ENCODE peak calls at places on chromosomes 6 and 20, in four cellular contexts. J, Q, Z and A are unnamed samples.
A peak's percentile ranks its signal among the peaks of the same experiment; 100 is the strongest.

GRCh38 chr6:100339574-100340255 is 125.0 kb downstream of the SIM1 start:
- DNase-seq in J (no peak), Q (no peak), Z (no peak), A (no peak)

GRCh38 chr20:38881806-38882440 is 44.3 kb upstream of the FAM83D start:
- DNase-seq in J (no peak), Q (no peak), Z (no peak), A (no peak)

GRCh38 chr6:63573140-63573898 is 1.0 kb downstream of the LOC128125822 start:
- DNase-seq in J (peak; percentile 70), Q (peak; percentile 82), Z (peak; percentile 80), A (peak; percentile 55)

GRCh38 chr6:111555041-111555440 is 50.6 kb downstream of the TRAF3IP2 start:
- DNase-seq in J (no peak), Q (no peak), Z (no peak), A (no peak)

GRCh38 chr6:125871365-125871764 is 80.6 kb downstream of the NCOA7 start:
- DNase-seq in J (no peak), Q (no peak), Z (no peak), A (no peak)

GRCh38 chr6:703562-703961 is 10.6 kb upstream of the EXOC2 start:
- DNase-seq in J (no peak), Q (no peak), Z (no peak), A (no peak)

GRCh38 chr20:35511814-35512420 is 17.5 kb downstream of the C20orf173 start:
- DNase-seq in J (no peak), Q (peak; percentile 35), Z (no peak), A (peak; percentile 33)

GRCh38 chr20:3686867-3687321 is 5.1 kb upstream of the ADAM33 start:
- DNase-seq in J (no peak), Q (no peak), Z (peak; percentile 90), A (peak; percentile 56)

GRCh38 chr6:128807577-128807976 is 75.4 kb upstream of the LAMA2 start:
- DNase-seq in J (no peak), Q (peak; percentile 39), Z (no peak), A (no peak)

GRCh38 chr6:17020889-17021538 is 80.8 kb upstream of the STMND1 start:
- DNase-seq in J (no peak), Q (no peak), Z (no peak), A (no peak)

GRCh38 chr20:31608256-31608980 is 3.3 kb downstream of the ID1 start:
- DNase-seq in J (no peak), Q (peak; percentile 93), Z (peak; percentile 82), A (no peak)

GRCh38 chr6:87436435-87436834 is 28.7 kb downstream of the CFAP206 start:
- DNase-seq in J (peak; percentile 47), Q (peak; percentile 89), Z (no peak), A (peak; percentile 72)

GRCh38 chr20:52290602-52291001 is 99.0 kb upstream of the ZFP64 start:
- DNase-seq in J (no peak), Q (no peak), Z (no peak), A (no peak)

GRCh38 chr6:153392156-153392555 is 261.1 kb upstream of the RGS17 start:
- DNase-seq in J (no peak), Q (peak; percentile 28), Z (no peak), A (no peak)

GRCh38 chr6:11033825-11034224 is 10.3 kb downstream of the ELOVL2 start:
- DNase-seq in J (no peak), Q (no peak), Z (no peak), A (peak; percentile 35)

GRCh38 chr6:33640361-33640760 is 19.2 kb downstream of the ITPR3 start:
- DNase-seq in J (no peak), Q (no peak), Z (no peak), A (no peak)

GRCh38 chr6:118903691-118904090 is 9.7 kb downstream of the ASF1A start:
- DNase-seq in J (no peak), Q (no peak), Z (no peak), A (no peak)

GRCh38 chr6:90026216-90026615 is 131.9 kb downstream of the GJA10 start:
- DNase-seq in J (no peak), Q (no peak), Z (no peak), A (no peak)

GRCh38 chr6:1062786-1063545 is 248.9 kb upstream of the FOXQ1 start:
- DNase-seq in J (no peak), Q (peak; percentile 41), Z (no peak), A (no peak)

GRCh38 chr20:9215539-9215938 is 146.7 kb downstream of the PLCB4 start:
- DNase-seq in J (no peak), Q (peak; percentile 5), Z (no peak), A (no peak)
- TF ChIP-seq CTCF in J (no peak), Q (peak; percentile 58), Z (no peak), A (peak; percentile 47)

GRCh38 chr20:53872081-53872541 is 198.3 kb downstream of the BCAS1 start:
- DNase-seq in J (no peak), Q (no peak), Z (no peak), A (no peak)
- H3K27ac ChIP-seq in J (peak overlapping the region; percentile 59), Q (peak overlapping the region; percentile 26), Z (no peak overlapping the region), A (peak overlapping the region; percentile 34)

DNA sequence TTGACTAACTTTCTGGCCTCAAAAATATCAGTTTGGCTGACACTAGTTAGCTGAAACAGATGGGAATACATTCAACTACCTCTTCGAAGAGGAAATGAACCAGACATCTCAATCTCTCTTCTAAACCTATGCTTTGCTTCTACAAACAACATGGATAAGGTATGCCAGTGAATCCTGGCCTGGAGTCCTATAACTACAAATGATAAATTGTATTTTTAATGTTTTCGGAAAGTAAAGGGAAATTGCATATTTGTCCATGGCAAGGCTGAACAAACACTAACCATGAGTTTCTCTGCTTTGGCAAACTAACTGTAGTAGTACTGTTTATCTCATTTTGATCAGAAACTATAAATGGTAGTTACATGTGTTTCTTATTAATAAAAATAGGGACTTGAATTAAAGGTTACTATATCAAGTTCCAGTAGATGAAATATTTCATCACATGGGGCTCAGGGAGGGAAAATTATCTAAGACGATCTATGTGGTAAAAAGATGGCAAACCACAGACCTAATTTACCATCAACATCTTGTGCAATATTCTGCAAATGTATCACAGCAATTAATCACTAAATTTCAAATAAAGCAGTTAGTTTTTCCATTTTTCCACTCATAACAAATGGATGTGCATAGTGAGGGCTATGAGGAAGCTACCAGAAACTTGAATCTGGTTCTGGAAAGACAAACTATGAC is 76.8 kb downstream of the COL12A1 start:
- DNase-seq in J (no peak), Q (no peak), Z (no peak), A (no peak)
- H3K36me3 ChIP-seq in J (no peaks in the 10 kb centered on the region), Q (no peaks in the 10 kb centered on the region), Z (no peaks in the 10 kb centered on the region), A (peaks cover 11% of the 10 kb centered on the region)

GRCh38 chr6:30826961-30827342 is 57.4 kb upstream of the DDR1 start:
- DNase-seq in J (no peak), Q (no peak), Z (no peak), A (no peak)

GRCh38 chr6:30830438-30830837 is 53.9 kb upstream of the DDR1 start:
- DNase-seq in J (no peak), Q (no peak), Z (no peak), A (no peak)

GRCh38 chr6:30828027-30828962 is 56.0 kb upstream of the DDR1 start:
- DNase-seq in J (peak; percentile 86), Q (peak; percentile 85), Z (peak; percentile 92), A (peak; percentile 88)

GRCh38 chr6:30829016-30829415 is 55.3 kb upstream of the DDR1 start:
- DNase-seq in J (no peak), Q (no peak), Z (no peak), A (no peak)

DNA sequence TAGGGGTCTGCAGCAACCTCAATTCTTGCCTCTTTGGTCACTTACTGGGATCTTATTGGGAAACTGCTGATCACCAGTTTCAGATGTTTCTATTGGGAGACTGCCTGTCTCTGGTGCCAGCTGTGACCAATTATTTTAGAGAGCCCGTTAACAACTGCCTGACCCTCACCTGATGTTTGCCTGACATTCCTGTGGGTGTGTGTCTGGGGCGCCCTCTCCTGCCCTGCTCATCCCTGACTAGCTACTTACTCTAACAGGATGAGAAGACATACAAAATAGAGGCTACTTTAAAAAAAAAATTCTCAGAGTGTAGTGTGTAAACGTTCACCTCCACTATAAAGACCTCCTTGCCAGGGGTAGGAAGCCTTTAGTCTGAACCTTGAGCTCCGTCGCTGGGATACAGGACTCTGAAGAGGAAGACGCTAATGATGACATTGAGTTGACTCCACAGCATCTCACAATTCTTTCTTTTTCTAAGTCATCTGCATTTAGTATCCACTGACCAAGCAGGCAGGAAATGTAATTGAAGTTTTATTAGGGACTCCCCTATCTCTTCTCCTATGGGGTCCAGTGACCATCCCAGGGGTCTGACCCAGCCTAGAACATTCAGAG is 54.6 kb upstream of the DDR1 start:
- DNase-seq in J (no peak), Q (peak; percentile 32), Z (no peak), A (no peak)
- TF ChIP-seq CTCF in J (no peak), Q (peak; percentile 38), Z (no peak), A (no peak)

DNA sequence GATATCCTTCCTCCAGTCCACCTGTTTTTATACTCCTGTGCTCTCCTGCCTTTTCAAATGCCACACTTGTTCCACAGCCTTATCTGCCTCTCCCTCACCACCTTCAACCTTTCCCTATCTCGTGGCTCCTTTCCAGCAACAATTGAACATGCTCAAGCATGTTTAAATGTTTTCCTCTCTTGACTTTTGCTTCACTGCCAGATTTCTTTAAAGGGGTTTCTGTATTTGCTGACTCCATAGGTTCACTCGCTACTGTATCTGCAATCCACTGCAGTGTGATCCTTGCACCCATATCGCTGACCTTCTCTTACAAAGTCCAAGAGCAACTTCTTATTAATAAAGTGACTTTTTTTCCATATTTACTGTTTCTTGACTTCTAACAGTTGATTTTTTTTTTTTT is 11.2 kb upstream of the GMNN start:
- DNase-seq in J (no peak), Q (no peak), Z (no peak), A (no peak)
- H3K27ac ChIP-seq in J (no peak overlapping the region), Q (no peak overlapping the region), Z (no peak overlapping the region), A (no peak overlapping the region)

GRCh38 chr6:43202451-43202850 is 20.5 kb downstream of the CUL9 start:
- DNase-seq in J (no peak), Q (no peak), Z (no peak), A (no peak)
- H3K36me3 ChIP-seq in J (peaks cover 26% of the 10 kb centered on the region), Q (no peaks in the 10 kb centered on the region), Z (no peaks in the 10 kb centered on the region), A (peaks cover 10% of the 10 kb centered on the region)

GRCh38 chr6:48624631-48625030 is 513.6 kb upstream of the PTCHD4 start:
- DNase-seq in J (no peak), Q (no peak), Z (no peak), A (no peak)
- TF ChIP-seq CTCF in J (no peak), Q (no peak), Z (no peak), A (no peak)